ENCODE peak calls at places on chromosomes 16 and 17, in six cellular contexts. Z is activated CD8-positive, alpha-beta T cell treated with anti-CD3 and anti-CD28 coated beads for 36 hours; K is mesothelial cell of epicardium; O is tibial nerve; T is Calu3; G is ascending aorta. M is an unnamed sample.

GRCh38 chr17:79991924-79992656 is 43.6 kb downstream of the TBC1D16 start:
- DNase-seq in G (no peak), Z (peak; percentile 27), O (no peak), K (no peak), T (peak; percentile 68), M (no peak)

GRCh38 chr16:77306050-77306616 is 106.9 kb downstream of the SYCE1L start:
- DNase-seq in O (no peak), G (no peak), K (no peak), Z (peak; percentile 1), T (no peak), M (no peak)

GRCh38 chr17:50679008-50679544 is 28.6 kb downstream of the ANKRD40 start:
- DNase-seq in T (no peak), Z (no peak), K (no peak), G (no peak), O (no peak), M (no peak)

GRCh38 chr17:82846061-82846691 is 6.4 kb upstream of the ZNF750 start:
- DNase-seq in O (no peak), K (no peak), T (no peak), Z (no peak), G (no peak), M (no peak)

GRCh38 chr16:75789237-75789636 is 62.9 kb upstream of the CPHXL start:
- DNase-seq in O (no peak), K (no peak), G (no peak), T (peak; percentile 38), Z (no peak), M (peak; percentile 68)

GRCh38 chr17:75845058-75845711 is 981 bp upstream of the UNC13D start:
- DNase-seq in G (peak; percentile 94), O (peak; percentile 59), K (peak; percentile 62), Z (peak; percentile 83), T (peak; percentile 96), M (peak; percentile 91)

GRCh38 chr17:43380307-43380706 is 18.5 kb upstream of the ARL4D start:
- DNase-seq in G (no peak), K (no peak), T (no peak), Z (no peak), O (no peak), M (no peak)

GRCh38 chr16:54280751-54281150 is 5.8 kb downstream of the IRX3 start:
- DNase-seq in G (peak; percentile 34), T (no peak), Z (no peak), O (no peak), K (peak; percentile 34), M (no peak)

GRCh38 chr17:41140360-41141132 is at the start of gene KRTAP4-6:
- DNase-seq in G (no peak), O (no peak), T (peak; percentile 44), K (no peak), Z (no peak), M (no peak)

GRCh38 chr17:36602030-36602737 is 801 bp downstream of the MRM1 start:
- DNase-seq in K (no peak), O (no peak), Z (peak; percentile 17), G (no peak), T (peak; percentile 70), M (no peak)

GRCh38 chr17:5555254-5555653 is 29.1 kb downstream of the NLRP1 start:
- DNase-seq in Z (no peak), K (no peak), O (no peak), G (no peak), T (no peak), M (no peak)

GRCh38 chr16:90020838-90021382 is 1.7 kb upstream of the DBNDD1 start:
- DNase-seq in Z (no peak), O (no peak), K (no peak), T (no peak), G (no peak), M (no peak)

GRCh38 chr17:17042851-17043667 is 802 bp downstream of the MPRIP start:
- DNase-seq in G (no peak), Z (peak; percentile 41), T (no peak), O (no peak), K (no peak), M (no peak)

GRCh38 chr17:3738562-3739295 is 15.0 kb downstream of the HASPIN start:
- DNase-seq in Z (peak; percentile 93), O (no peak), G (no peak), K (no peak), T (peak; percentile 37), M (no peak)

GRCh38 chr17:81509048-81509686 is 3.4 kb downstream of the ACTG1 start:
- DNase-seq in G (no peak), O (no peak), K (no peak), T (no peak), Z (no peak), M (no peak)

GRCh38 chr16:67897231-67897630 is 4.2 kb downstream of the PSKH1 start:
- DNase-seq in Z (no peak), G (peak; percentile 91), K (no peak), O (no peak), T (no peak), M (no peak)

GRCh38 chr16:78490431-78490830 is 391.0 kb downstream of the WWOX start:
- DNase-seq in O (no peak), G (no peak), Z (no peak), K (no peak), T (no peak), M (no peak)

GRCh38 chr16:78488461-78488860 is 389.0 kb downstream of the WWOX start:
- DNase-seq in K (no peak), G (no peak), Z (no peak), O (no peak), T (no peak), M (no peak)

GRCh38 chr16:78489072-78489471 is 389.6 kb downstream of the WWOX start:
- DNase-seq in G (no peak), K (no peak), O (no peak), T (no peak), Z (no peak), M (no peak)

GRCh38 chr16:78489631-78490030 is 390.2 kb downstream of the WWOX start:
- DNase-seq in G (no peak), K (no peak), O (no peak), T (no peak), Z (no peak), M (no peak)

GRCh38 chr16:78490847-78491246 is 391.4 kb downstream of the WWOX start:
- DNase-seq in Z (no peak), G (peak; percentile 64), O (no peak), K (no peak), T (no peak), M (no peak)
- TF ChIP-seq CTCF in Z (no peak), G (no peak), O (no peak), K (no peak), T (no peak), M (no peak)

DNA sequence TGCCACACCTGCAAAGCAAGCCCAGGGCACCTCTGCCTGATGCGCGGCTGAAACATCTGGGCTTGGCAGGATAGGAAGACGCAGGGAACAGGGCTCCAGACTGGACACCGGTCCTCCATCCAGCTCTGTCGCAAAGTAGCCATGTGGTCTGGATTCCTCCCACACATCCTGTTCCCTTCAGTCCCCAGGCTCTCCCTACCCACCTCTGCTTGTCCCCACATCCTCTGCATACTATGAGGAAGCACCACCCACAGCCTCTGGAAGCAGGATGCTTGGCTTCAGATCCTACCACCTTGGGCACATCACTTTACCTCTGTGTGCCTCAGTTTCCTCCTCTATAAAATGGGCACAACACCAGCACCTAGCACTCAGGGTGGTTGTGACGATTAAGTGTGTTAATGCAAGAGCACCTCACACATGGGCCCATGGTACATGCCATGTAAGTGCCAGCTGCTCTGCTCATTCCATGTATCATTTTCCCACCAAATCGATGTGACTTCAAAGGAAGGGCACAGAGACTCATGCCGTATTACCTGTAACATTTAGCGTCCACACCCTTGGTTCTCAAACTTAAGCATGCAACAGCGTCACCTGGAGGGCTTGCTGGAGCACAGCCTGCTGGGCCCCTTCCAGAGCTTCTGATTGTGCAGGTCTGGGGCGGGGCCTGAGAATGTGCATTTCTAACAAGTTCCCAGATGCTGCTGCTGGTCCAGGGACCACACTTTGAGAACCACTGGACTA is 138.6 kb upstream of the SDK2 start:
- DNase-seq in Z (peak; percentile 7), O (no peak), T (no peak), G (no peak), K (no peak), M (no peak)
- TF ChIP-seq CTCF in Z (no peak), O (no peak), T (no peak), G (no peak), K (no peak), M (no peak)

GRCh38 chr16:20325005-20325404 is 2.3 kb downstream of the GP2 start:
- DNase-seq in G (no peak), K (no peak), T (no peak), O (no peak), Z (no peak), M (no peak)
- TF ChIP-seq CTCF in G (no peak), K (no peak), T (no peak), O (no peak), Z (no peak), M (no peak)

GRCh38 chr16:28553776-28554633 is at the start of gene SGF29:
- DNase-seq in G (peak; percentile 95), Z (peak; percentile 96), O (peak; percentile 84), K (peak; percentile 90), T (peak; percentile 93), M (peak; percentile 96)
- TF ChIP-seq CTCF in G (no peak), Z (peak; percentile 36), O (peak; percentile 35), K (no peak), T (no peak), M (peak; percentile 31)

GRCh38 chr17:29593546-29594440 is 861 bp downstream of the ANKRD13B start:
- DNase-seq in K (peak; percentile 66), Z (peak; percentile 67), T (peak; percentile 51), G (no peak), O (no peak), M (no peak)
- TF ChIP-seq CTCF in K (no peak), Z (peak; percentile 37), T (peak; percentile 17), G (no peak), O (no peak), M (peak; percentile 41)

DNA sequence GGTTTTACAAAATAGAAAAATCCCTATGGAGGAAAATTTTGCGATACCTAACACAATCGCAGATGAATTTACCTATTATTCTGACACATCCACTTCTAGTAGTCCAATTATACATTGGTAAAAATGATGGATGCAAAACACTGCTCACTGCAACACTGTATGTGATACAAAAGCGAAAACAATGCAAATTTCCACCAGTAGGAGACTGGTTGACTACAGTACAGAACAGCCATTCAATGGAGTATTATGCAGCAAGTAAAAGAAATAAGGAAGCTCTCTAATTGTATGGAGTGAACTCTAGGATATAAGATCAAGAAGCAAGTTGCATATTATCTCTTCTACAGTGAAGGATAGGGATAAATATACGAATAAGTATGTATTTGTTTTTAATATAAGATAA is 48.5 kb downstream of the SETD6 start:
- DNase-seq in K (no peak), T (no peak), G (no peak), O (no peak), Z (no peak), M (no peak)
- TF ChIP-seq CTCF in K (no peak), T (no peak), G (no peak), O (no peak), Z (no peak), M (no peak)

M was measured in GM10248.